ENCODE peak calls at places on chromosome 14, in nine cellular contexts. D is IMR-90; H is cardiac fibroblast; U is upper lobe of left lung; M is brain microvascular endothelial cell; X is BJ; P is breast epithelium; Q is fibroblast of lung; F is CD4-positive, alpha-beta T cell. O is an unnamed sample.

GRCh38 chr14:70887207-70888150 is 19.8 kb upstream of the PCNX1 start:
- DNase-seq in D (peak), P (no peak), X (no peak), Q (peak), M (peak), F (no peak), U (no peak), H (peak), O (no peak)

GRCh38 chr14:103460415-103460814 is 62.2 kb downstream of the CKB start:
- DNase-seq in M (no peak), P (no peak), U (no peak), H (no peak), Q (no peak), X (no peak), F (no peak), D (no peak), O (no peak)

GRCh38 chr14:73743431-73743931 is 29.3 kb upstream of the PNMA1 start:
- DNase-seq in U (peak), X (no peak), D (no peak), H (no peak), Q (no peak), P (no peak), F (peak), M (no peak), O (no peak)

GRCh38 chr14:72796935-72797334 is 97.0 kb downstream of the DPF3 start:
- DNase-seq in F (no peak), D (no peak), P (no peak), H (no peak), U (no peak), M (no peak), Q (no peak), X (no peak), O (no peak)

GRCh38 chr14:76456200-76456599 is 80.3 kb downstream of the ESRRB start:
- DNase-seq in Q (no peak), U (no peak), H (peak), D (peak), X (no peak), P (no peak), M (peak), F (no peak), O (no peak)

GRCh38 chr14:39398382-39398781 is 33.9 kb downstream of the FBXO33 start:
- DNase-seq in D (no peak), P (no peak), Q (no peak), U (no peak), H (no peak), X (no peak), F (no peak), M (no peak), O (no peak)

GRCh38 chr14:104436047-104436531 is 143.5 kb upstream of the C14orf180 start:
- DNase-seq in Q (peak), U (peak), M (peak), H (peak), F (no peak), P (peak), D (no peak), X (no peak), O (peak)

GRCh38 chr14:96592591-96593388 is 90.6 kb downstream of the PAPOLA start:
- DNase-seq in U (peak), H (peak), X (no peak), M (no peak), D (peak), F (peak), P (no peak), Q (peak), O (no peak)

GRCh38 chr14:96631621-96632362 is 129.6 kb downstream of the PAPOLA start:
- DNase-seq in U (no peak), M (no peak), X (no peak), Q (no peak), F (no peak), P (no peak), D (no peak), H (no peak), O (peak)

GRCh38 chr14:74085047-74085637 is 386 bp downstream of the LIN52 start:
- DNase-seq in D (peak), X (no peak), U (no peak), Q (peak), M (peak), F (no peak), H (peak), P (no peak), O (no peak)

GRCh38 chr14:104855532-104856090 is 9.5 kb upstream of the CEP170B start:
- DNase-seq in F (no peak), D (no peak), X (no peak), Q (no peak), M (no peak), U (no peak), H (no peak), P (peak), O (peak)

GRCh38 chr14:98579140-98579539 is 692.9 kb downstream of the BCL11B start:
- DNase-seq in H (no peak), Q (no peak), D (no peak), M (no peak), U (no peak), P (no peak), F (no peak), X (no peak), O (no peak)

GRCh38 chr14:69190191-69190590 is 1.1 kb upstream of the EXD2 start:
- DNase-seq in F (no peak), Q (peak), X (no peak), U (no peak), P (no peak), D (no peak), M (no peak), H (no peak), O (no peak)

GRCh38 chr14:91484744-91485143 is 25.4 kb downstream of the PPP4R3A start:
- DNase-seq in X (no peak), H (no peak), D (no peak), P (no peak), U (no peak), Q (no peak), F (no peak), M (no peak), O (no peak)

GRCh38 chr14:96682401-96682800 is 114.8 kb upstream of the VRK1 start:
- DNase-seq in D (no peak), X (no peak), U (no peak), M (no peak), H (no peak), P (no peak), Q (no peak), F (no peak), O (no peak)

GRCh38 chr14:43360239-43360638 is 1146.8 kb downstream of the FSCB start:
- DNase-seq in H (no peak), Q (no peak), U (no peak), D (no peak), X (no peak), P (no peak), F (no peak), M (no peak), O (no peak)

GRCh38 chr14:72544615-72545387 is 349.1 kb downstream of the DPF3 start:
- DNase-seq in F (no peak), M (no peak), D (no peak), H (no peak), Q (peak), X (no peak), U (no peak), P (no peak), O (no peak)

GRCh38 chr14:81625343-81625742 is 91.7 kb upstream of the SEL1L start:
- DNase-seq in H (peak), D (no peak), Q (no peak), F (no peak), P (no peak), M (no peak), U (no peak), X (no peak), O (no peak)

GRCh38 chr14:65486856-65487255 is 74.3 kb downstream of the FUT8 start:
- DNase-seq in F (no peak), M (peak), Q (peak), H (no peak), P (no peak), X (no peak), U (no peak), D (peak), O (no peak)

GRCh38 chr14:70904376-70904775 is 2.9 kb upstream of the PCNX1 start:
- DNase-seq in M (no peak), Q (no peak), F (no peak), U (no peak), D (no peak), X (no peak), P (no peak), H (no peak), O (no peak)

GRCh38 chr14:64704145-64704742 is at the start of gene PLEKHG3:
- DNase-seq in P (peak), H (peak), D (peak), U (peak), M (peak), F (no peak), X (no peak), Q (peak), O (peak)

GRCh38 chr14:103696466-103697071 is 18.7 kb downstream of the XRCC3 start:
- DNase-seq in P (peak), F (no peak), M (peak), H (peak), X (no peak), U (no peak), D (peak), Q (peak), O (no peak)

GRCh38 chr14:35277179-35277578 is 15.0 kb upstream of the PSMA6 start:
- DNase-seq in Q (no peak), D (no peak), M (no peak), X (no peak), H (no peak), P (no peak), U (peak), F (no peak), O (no peak)

GRCh38 chr14:34700622-34701130 is 13.7 kb downstream of the CFL2 start:
- DNase-seq in P (no peak), H (no peak), D (no peak), F (no peak), M (no peak), X (no peak), U (no peak), Q (no peak), O (no peak)

GRCh38 chr14:22469541-22470303 is 119.3 kb downstream of the DAD1 start:
- DNase-seq in Q (no peak), H (no peak), D (no peak), M (no peak), P (no peak), F (no peak), X (no peak), U (no peak), O (no peak)

GRCh38 chr14:22474730-22475351 is 114.2 kb downstream of the DAD1 start:
- DNase-seq in P (no peak), M (peak), F (no peak), U (no peak), D (peak), X (no peak), Q (peak), H (peak), O (no peak)

GRCh38 chr14:22472935-22473854 is 115.8 kb downstream of the DAD1 start:
- DNase-seq in F (no peak), P (no peak), D (peak), Q (no peak), M (peak), X (no peak), U (peak), H (peak), O (no peak)

GRCh38 chr14:22472466-22472865 is 116.6 kb downstream of the DAD1 start:
- DNase-seq in U (no peak), H (no peak), Q (no peak), P (no peak), M (no peak), F (no peak), X (no peak), D (no peak), O (no peak)

DNA sequence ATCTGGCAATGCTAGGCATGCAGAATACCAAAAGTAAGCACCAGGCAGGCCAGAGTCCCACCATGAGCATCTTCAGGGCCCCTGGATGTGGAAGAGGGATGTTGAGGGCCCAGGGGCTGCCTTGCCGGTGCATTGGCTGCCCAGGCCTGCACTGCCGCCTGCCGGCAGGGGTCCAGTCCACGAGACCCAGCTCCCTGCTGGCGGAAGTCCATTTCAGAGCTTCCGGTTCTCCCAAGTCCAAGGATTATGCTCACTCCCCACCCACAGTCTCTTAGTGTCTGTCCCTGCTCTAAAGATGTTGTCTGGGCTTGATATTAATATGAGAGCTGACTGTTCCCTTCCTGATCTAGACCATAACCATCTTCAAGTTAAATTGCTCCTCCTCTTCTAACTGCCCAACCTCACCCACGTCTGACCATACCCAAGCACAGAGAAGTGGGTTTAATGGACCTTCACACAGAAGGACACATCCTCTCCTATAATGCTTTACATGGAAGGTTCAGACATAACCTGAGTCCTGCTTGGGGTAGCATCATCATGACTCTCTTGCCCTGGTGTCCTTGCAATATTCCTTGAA is 117.4 kb downstream of the DAD1 start:
- DNase-seq in M (peak), X (no peak), D (peak), F (no peak), H (peak), Q (peak), P (no peak), U (peak), O (no peak)
- TF ChIP-seq CTCF in M (peak), X (peak), D (peak), F (no peak), H (peak), Q (peak), P (no peak), U (peak), O (peak)

DNA sequence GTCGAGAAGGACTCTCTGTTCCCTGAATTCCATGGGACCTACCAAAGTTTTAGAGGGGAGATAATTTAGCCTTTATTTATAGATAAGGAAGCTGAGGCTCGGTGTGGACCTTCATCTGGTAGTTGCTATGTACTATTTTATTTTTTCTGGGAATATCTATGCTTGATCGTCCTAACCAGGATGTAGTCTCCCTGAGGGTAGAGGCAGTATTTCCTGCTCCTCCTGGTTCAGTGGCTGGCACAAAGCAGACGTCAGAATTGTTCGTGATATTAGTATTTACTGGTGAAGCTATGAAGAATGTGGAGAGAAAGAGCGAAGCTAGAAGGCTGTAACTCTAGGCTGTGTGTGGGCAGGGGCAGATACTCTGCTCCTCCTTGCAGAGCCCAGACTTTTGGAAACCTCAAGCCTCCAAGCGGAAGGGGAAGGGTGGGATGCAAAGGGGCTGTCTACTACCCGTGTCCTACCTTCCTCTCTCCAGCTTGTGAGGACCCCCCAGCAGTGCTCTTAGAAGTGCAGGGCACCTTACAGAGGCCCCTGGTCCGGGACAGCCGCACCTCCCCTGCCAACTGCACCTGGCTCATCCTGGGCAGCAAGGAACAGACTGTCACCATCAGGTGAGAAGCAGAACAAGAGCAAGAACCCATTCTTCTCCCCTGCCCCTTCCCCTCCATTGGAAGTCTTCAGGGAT is 1.4 kb downstream of the LRP10 start:
- DNase-seq in Q (no peak), M (no peak), D (no peak), H (peak), X (no peak), P (peak), U (no peak), F (no peak), O (no peak)
- TF ChIP-seq CTCF in Q (no peak), M (no peak), D (no peak), H (no peak), X (no peak), P (no peak), U (no peak), F (peak), O (peak)

DNA sequence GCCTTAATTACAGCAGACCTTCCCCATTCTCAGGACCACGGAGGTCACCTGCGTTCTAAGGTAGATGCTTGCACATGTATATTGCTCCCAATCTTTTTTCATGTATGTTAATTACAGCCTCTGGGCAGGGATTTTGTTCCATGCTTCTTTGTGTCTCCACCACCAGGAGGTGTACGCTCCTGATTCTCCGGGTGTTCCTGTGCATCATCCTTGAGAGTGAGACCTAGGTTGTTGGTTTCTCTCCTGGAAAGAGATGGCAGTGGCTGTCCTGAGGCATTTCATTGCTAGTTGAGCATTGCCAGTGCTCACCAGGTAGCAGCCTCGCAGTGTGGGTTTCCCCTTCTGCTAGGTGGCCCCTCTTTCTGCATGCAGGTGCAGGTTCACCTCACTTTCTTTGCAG is 52.8 kb downstream of the KCNK13 start:
- DNase-seq in F (no peak), U (no peak), P (no peak), X (no peak), H (no peak), D (no peak), Q (no peak), M (no peak), O (no peak)
- TF ChIP-seq CTCF in F (no peak), U (no peak), P (no peak), X (no peak), H (no peak), D (no peak), Q (no peak), M (peak), O (peak)

GRCh38 chr14:24280797-24281460 is 9.5 kb upstream of the RABGGTA start:
- DNase-seq in F (no peak), H (peak), P (no peak), D (no peak), M (no peak), Q (no peak), X (no peak), U (no peak), O (no peak)

GRCh38 chr14:24277606-24278321 is 6.4 kb upstream of the RABGGTA start:
- DNase-seq in Q (no peak), U (peak), M (no peak), F (no peak), X (no peak), D (no peak), H (no peak), P (no peak), O (no peak)

GRCh38 chr14:24282736-24283135 is 11.3 kb upstream of the RABGGTA start:
- DNase-seq in X (no peak), Q (no peak), F (no peak), H (no peak), P (no peak), M (no peak), D (no peak), U (no peak), O (no peak)

GRCh38 chr14:24275524-24276139 is 4.2 kb upstream of the RABGGTA start:
- DNase-seq in P (no peak), U (no peak), H (no peak), X (no peak), M (no peak), D (no peak), F (no peak), Q (no peak), O (no peak)

DNA sequence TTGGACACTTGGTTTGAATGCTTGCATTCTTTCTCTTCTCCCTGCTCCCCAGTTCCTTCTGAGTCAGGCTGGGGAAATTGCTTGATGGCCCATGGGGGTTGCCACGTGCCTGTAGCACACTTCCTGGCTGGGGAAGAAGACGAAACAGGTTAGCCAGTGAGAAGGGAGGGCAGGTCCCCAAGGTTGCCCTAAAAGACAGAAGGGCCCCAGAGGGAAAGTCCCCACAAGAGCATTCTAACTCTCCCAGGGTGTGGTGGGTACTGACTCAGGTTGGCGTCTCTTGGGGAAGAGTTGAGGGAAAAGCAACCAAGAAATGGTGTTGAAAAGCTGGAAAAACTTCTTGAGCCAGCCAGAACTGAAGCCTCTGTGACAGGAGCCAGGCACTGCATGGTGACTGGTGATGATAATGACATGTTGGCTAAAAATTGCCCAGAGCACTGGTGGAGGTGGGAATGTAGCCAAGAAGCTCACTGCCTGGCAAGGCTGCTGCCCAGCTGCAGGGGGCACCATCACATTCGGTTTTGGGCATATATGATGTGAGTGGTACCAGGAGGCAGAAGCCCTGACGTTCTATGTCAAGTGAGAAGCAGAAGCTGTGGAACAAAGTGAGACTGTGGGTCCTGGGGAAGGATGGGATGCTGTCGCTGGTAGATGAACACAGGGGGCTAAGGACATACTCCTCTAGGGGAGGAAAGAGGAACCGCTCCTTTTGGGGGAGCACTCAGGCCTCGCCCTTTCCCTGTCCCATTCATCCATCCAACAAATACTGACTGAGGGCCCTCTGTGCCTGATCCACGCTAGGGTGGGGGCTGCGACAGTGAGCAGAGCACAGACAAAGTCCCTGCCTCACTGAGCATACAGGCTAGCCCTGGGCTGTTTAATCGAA is 8.1 kb upstream of the RABGGTA start:
- DNase-seq in P (no peak), H (peak), Q (no peak), M (no peak), F (peak), U (peak), X (no peak), D (no peak), O (no peak)
- TF ChIP-seq CTCF in P (no peak), H (peak), Q (peak), M (peak), F (no peak), U (no peak), X (no peak), D (peak), O (no peak)

DNA sequence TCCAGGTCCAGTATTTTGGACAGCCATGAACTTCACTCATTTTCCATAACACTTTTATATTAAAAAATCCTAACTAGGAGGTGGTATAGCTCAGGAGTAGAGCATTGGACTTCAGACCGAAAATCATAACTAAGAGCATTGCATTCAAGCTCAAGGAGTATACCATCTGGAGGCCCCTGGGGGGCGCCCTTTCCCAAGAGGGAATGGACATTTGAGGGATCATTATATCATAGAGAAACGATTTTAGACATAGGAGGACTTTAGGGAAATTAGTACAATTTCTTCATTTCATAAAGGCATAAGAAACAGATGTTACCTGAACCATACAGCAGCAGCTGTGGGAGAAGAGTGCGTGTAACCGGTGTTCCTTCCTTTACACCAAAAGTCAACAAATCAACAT is 5.2 kb upstream of the ATG14 start:
- DNase-seq in Q (no peak), X (no peak), D (no peak), F (no peak), U (no peak), H (peak), P (no peak), M (no peak), O (no peak)
- TF ChIP-seq CTCF in Q (peak), X (peak), D (peak), F (peak), U (no peak), H (peak), P (no peak), M (peak), O (peak)

GRCh38 chr14:100104523-100105300 is 39.5 kb downstream of the EVL start:
- DNase-seq in M (peak), X (peak), U (no peak), Q (peak), D (peak), H (no peak), P (no peak), F (no peak), O (no peak)
- TF ChIP-seq CTCF in M (peak), X (no peak), U (no peak), Q (no peak), D (no peak), H (no peak), P (no peak), F (peak), O (peak)

GRCh38 chr14:84477996-84478395 is 1051.9 kb upstream of the FLRT2 start:
- DNase-seq in P (no peak), X (no peak), F (no peak), M (no peak), H (no peak), Q (peak), U (no peak), D (no peak), O (no peak)
- TF ChIP-seq CTCF in P (no peak), X (no peak), F (no peak), M (no peak), H (no peak), Q (no peak), U (no peak), D (no peak), O (no peak)